ENCODE peak calls at places on chromosomes 13 and 19, in eight cellular contexts. B is head of caudate nucleus; V is SW480; P is T follicular helper cell; J is activated T-cell treated with anti-CD3 and anti-CD28 coated beads, Interleukin-2, amount 50 U/mL, for 48 hours; M is neural crest cell; F is brain microvascular endothelial cell; I is AG09309. D is an unnamed sample.

GRCh38 chr13:99686944-99687382 is 185.7 kb downstream of the TM9SF2 start:
- DNase-seq in M (no peak), F (peak), J (no peak), V (no peak), P (no peak), I (no peak), B (no peak), D (no peak)

GRCh38 chr19:39497850-39498261 is 891 bp upstream of the DLL3 start:
- DNase-seq in P (no peak), I (no peak), B (peak), J (peak), V (peak), M (peak), F (no peak), D (no peak)

GRCh38 chr13:41587490-41587889 is 130.1 kb downstream of the RGCC start:
- DNase-seq in V (no peak), I (no peak), B (no peak), P (peak), J (peak), M (no peak), F (no peak), D (no peak)

GRCh38 chr13:20425819-20426219 is 99.8 kb downstream of the CRYL1 start:
- DNase-seq in F (no peak), B (no peak), P (no peak), V (no peak), M (no peak), I (no peak), J (no peak), D (no peak)

GRCh38 chr19:40662925-40663711 is 27.3 kb downstream of the NUMBL start:
- DNase-seq in M (peak), J (peak), P (peak), B (peak), F (peak), I (no peak), V (peak), D (no peak)

GRCh38 chr19:3450796-3451411 is 29.4 kb downstream of the SMIM24 start:
- DNase-seq in P (no peak), V (peak), F (peak), J (no peak), M (no peak), I (peak), B (no peak), D (peak)

GRCh38 chr19:47074621-47075020 is 26.2 kb upstream of the TMEM160 start:
- DNase-seq in M (no peak), I (no peak), J (no peak), B (no peak), P (no peak), F (no peak), V (no peak), D (no peak)

GRCh38 chr13:32039488-32040013 is 8.0 kb downstream of the FRY start:
- DNase-seq in P (no peak), I (no peak), F (no peak), J (no peak), V (no peak), M (no peak), B (no peak), D (no peak)

GRCh38 chr13:67043901-67044300 is 186.2 kb downstream of the PCDH9 start:
- DNase-seq in M (no peak), I (no peak), B (no peak), J (no peak), V (no peak), F (peak), P (no peak), D (no peak)

GRCh38 chr13:24043590-24044350 is 116.8 kb upstream of the SPATA13 start:
- DNase-seq in F (no peak), P (no peak), I (no peak), V (no peak), M (no peak), B (no peak), J (no peak), D (no peak)

GRCh38 chr19:43622070-43622469 is 2.6 kb upstream of the ZNF428 start:
- DNase-seq in J (no peak), F (no peak), V (no peak), M (no peak), P (no peak), B (no peak), I (no peak), D (no peak)

GRCh38 chr19:44345969-44346368 is 10.5 kb downstream of the ZNF112 start:
- DNase-seq in J (no peak), I (no peak), F (no peak), M (no peak), V (no peak), B (no peak), P (no peak), D (no peak)

GRCh38 chr19:3135961-3136683 is at the start of gene GNA15:
- DNase-seq in F (no peak), J (peak), B (no peak), M (no peak), V (no peak), I (no peak), P (no peak), D (no peak)

GRCh38 chr13:76709851-76710250 is 176.4 kb downstream of the KCTD12 start:
- DNase-seq in P (no peak), V (no peak), M (no peak), B (no peak), J (no peak), I (no peak), F (no peak), D (no peak)

GRCh38 chr13:33497146-33497845 is 211.7 kb upstream of the STARD13 start:
- DNase-seq in M (no peak), P (no peak), F (no peak), I (no peak), J (no peak), V (no peak), B (no peak), D (no peak)

GRCh38 chr19:42272989-42273406 is 3.9 kb downstream of the CIC start:
- DNase-seq in I (no peak), P (no peak), J (no peak), F (no peak), M (no peak), V (no peak), B (no peak), D (no peak)

GRCh38 chr13:33634526-33635111 is 183.3 kb upstream of the RFC3 start:
- DNase-seq in P (no peak), I (no peak), M (peak), V (no peak), J (no peak), F (peak), B (no peak), D (no peak)

GRCh38 chr13:99983401-99984133 is 2.0 kb downstream of the ZIC2 start:
- DNase-seq in I (no peak), B (no peak), M (no peak), J (peak), P (no peak), V (peak), F (no peak), D (no peak)

GRCh38 chr19:2250765-2251576 is 1.8 kb downstream of the AMH start:
- DNase-seq in P (no peak), B (no peak), M (no peak), J (peak), F (no peak), I (no peak), V (no peak), D (no peak)

GRCh38 chr19:49212302-49212701 is 54.7 kb downstream of the TRPM4 start:
- DNase-seq in V (no peak), F (no peak), I (no peak), M (no peak), B (no peak), J (no peak), P (no peak), D (no peak)

GRCh38 chr19:24166055-24166454 is 79.1 kb downstream of the ZNF254 start:
- DNase-seq in V (no peak), M (no peak), B (no peak), F (peak), J (no peak), I (no peak), P (no peak), D (peak)

GRCh38 chr13:94598281-94598680 is 2.3 kb upstream of the TGDS start:
- DNase-seq in B (no peak), V (peak), F (no peak), J (no peak), I (no peak), M (no peak), P (no peak), D (no peak)

GRCh38 chr13:108877300-108877699 is 247.9 kb downstream of the MYO16 start:
- DNase-seq in J (no peak), P (no peak), M (no peak), I (no peak), F (peak), B (no peak), V (no peak), D (no peak)

GRCh38 chr19:41590945-41591344 is 15.0 kb downstream of the CEACAM21 start:
- DNase-seq in V (no peak), J (no peak), P (no peak), B (no peak), M (no peak), F (no peak), I (no peak), D (no peak)

GRCh38 chr13:52405767-52406494 is at the start of gene THSD1:
- DNase-seq in V (peak), B (peak), M (no peak), F (no peak), I (no peak), P (no peak), J (peak), D (no peak)

GRCh38 chr13:84139561-84140158 is 257.4 kb upstream of the SLITRK1 start:
- DNase-seq in F (no peak), J (no peak), M (no peak), B (no peak), I (no peak), P (no peak), V (no peak), D (no peak)

GRCh38 chr19:35943542-35944301 is 7.5 kb downstream of the LRFN3 start:
- DNase-seq in V (no peak), M (no peak), J (no peak), B (no peak), P (no peak), I (no peak), F (no peak), D (no peak)

GRCh38 chr13:98974053-98974452 is 3.8 kb downstream of the DOCK9 start:
- DNase-seq in M (no peak), P (no peak), F (no peak), V (no peak), I (no peak), J (no peak), B (no peak), D (no peak)

GRCh38 chr19:13830761-13831481 is 35.7 kb downstream of the ZSWIM4 start:
- DNase-seq in J (no peak), V (no peak), M (no peak), I (no peak), B (no peak), P (no peak), F (no peak), D (no peak)